ENCODE peak calls at places on chromosome 6, in four cellular contexts. E, A, D and J are unnamed samples.

GRCh38 chr6:52760105-52760765 is 3.0 kb downstream of the GSTA2 start:
- DNase-seq in D (no peak), E (no peak), A (no peak), J (no peak)

GRCh38 chr6:16496210-16496609 is 257.8 kb downstream of the GMPR start:
- DNase-seq in D (no peak), E (no peak), A (no peak), J (no peak)

GRCh38 chr6:129671442-129672344 is 38.3 kb downstream of the ARHGAP18 start:
- DNase-seq in E (peak), D (peak), A (peak), J (no peak)

GRCh38 chr6:113796040-113796439 is 61.1 kb upstream of the MARCKS start:
- DNase-seq in A (no peak), D (no peak), E (no peak), J (no peak)

GRCh38 chr6:40328988-40329545 is 258.1 kb downstream of the LRFN2 start:
- DNase-seq in A (no peak), D (no peak), E (no peak), J (no peak)

GRCh38 chr6:1014431-1014807 is 297.5 kb upstream of the FOXQ1 start:
- DNase-seq in D (no peak), A (no peak), E (no peak), J (no peak)

GRCh38 chr6:149316740-149317655 is 514 bp upstream of the TAB2 start:
- DNase-seq in D (peak), A (peak), E (peak), J (no peak)

GRCh38 chr6:39855356-39855995 is 63.3 kb downstream of the DAAM2 start:
- DNase-seq in D (no peak), A (no peak), E (no peak), J (no peak)

GRCh38 chr6:27630727-27631613 is 158.1 kb upstream of the ZNF184 start:
- DNase-seq in A (no peak), E (peak), D (no peak), J (no peak)

GRCh38 chr6:53645850-53646249 is 19.7 kb downstream of the KLHL31 start:
- DNase-seq in E (no peak), A (no peak), D (no peak), J (no peak)

GRCh38 chr6:32086661-32087573 is 22.2 kb downstream of the TNXB start:
- DNase-seq in A (no peak), D (no peak), E (peak), J (peak)

GRCh38 chr6:41177695-41178094 is 14.8 kb upstream of the TREM2 start:
- DNase-seq in A (no peak), E (no peak), D (no peak), J (no peak)

GRCh38 chr6:119467478-119468081 is 118.0 kb upstream of the MAN1A1 start:
- DNase-seq in E (peak), D (no peak), A (no peak), J (no peak)

GRCh38 chr6:73941892-73942291 is 245.9 kb downstream of the CD109 start:
- DNase-seq in E (peak), D (no peak), A (no peak), J (no peak)

GRCh38 chr6:159221486-159222170 is 52.4 kb downstream of the FNDC1 start:
- DNase-seq in A (no peak), D (no peak), E (no peak), J (no peak)

GRCh38 chr6:158008894-158009891 is 27.5 kb downstream of the SYNJ2 start:
- DNase-seq in E (peak), A (peak), D (no peak), J (no peak)

GRCh38 chr6:166999845-167000253 is 652 bp downstream of the CEP43 start:
- DNase-seq in E (peak), A (no peak), D (no peak), J (no peak)